ENCODE peak calls at places on chromosomes 2 and 18, in ten cellular contexts. V, K, M, C, L, T, Z, H, D and E are unnamed samples. For H3K36me3 and H3K27me3, the result is how much of the 10 kb centered on the place peaks cover.

GRCh38 chr2:64226611-64227010 is 82.4 kb upstream of the PELI1 start:
- DNase-seq in K (no peak), C (no peak), V (no peak), H (no peak), T (no peak), M (no peak), Z (no peak), D (no peak), L (no peak), E (no peak)

GRCh38 chr18:8288447-8289213 is 320.6 kb upstream of the RAB12 start:
- DNase-seq in M (no peak), Z (no peak), V (no peak), D (no peak), K (no peak), H (no peak), L (peak), C (no peak), T (no peak), E (no peak)

GRCh38 chr2:156182132-156182531 is 150.4 kb downstream of the NR4A2 start:
- DNase-seq in C (no peak), M (no peak), Z (no peak), D (peak), L (no peak), T (peak), H (no peak), K (no peak), V (no peak), E (no peak)

GRCh38 chr18:57803119-57803969 is at the start of gene ATP8B1:
- DNase-seq in K (peak), Z (no peak), V (peak), D (peak), L (peak), T (peak), C (peak), H (peak), M (peak), E (no peak)

GRCh38 chr2:72954376-72955187 is 37.3 kb downstream of the EMX1 start:
- DNase-seq in T (no peak), M (no peak), K (no peak), C (peak), V (no peak), D (no peak), H (no peak), Z (no peak), L (no peak), E (no peak)

GRCh38 chr2:240916571-240917008 is 10.5 kb downstream of the CROCC2 start:
- DNase-seq in T (peak), M (peak), H (peak), L (no peak), Z (peak), C (peak), K (peak), V (peak), D (no peak), E (peak)

GRCh38 chr2:55864351-55865084 is 59.1 kb downstream of the EFEMP1 start:
- DNase-seq in K (no peak), C (no peak), Z (no peak), M (no peak), L (no peak), D (no peak), V (no peak), H (no peak), T (no peak), E (no peak)

GRCh38 chr18:56556907-56557306 is 81.5 kb downstream of the TXNL1 start:
- DNase-seq in V (no peak), L (no peak), H (no peak), Z (no peak), K (no peak), D (no peak), M (no peak), T (no peak), C (no peak), E (no peak)

GRCh38 chr2:118197011-118197695 is 108.9 kb downstream of the INSIG2 start:
- DNase-seq in Z (peak), C (no peak), L (no peak), V (no peak), H (no peak), M (peak), D (no peak), T (peak), K (peak), E (no peak)

GRCh38 chr2:217085543-217085942 is 225.7 kb upstream of the TNP1 start:
- DNase-seq in Z (no peak), M (peak), T (no peak), H (no peak), L (no peak), V (no peak), D (no peak), K (no peak), C (no peak), E (no peak)

GRCh38 chr18:69900941-69901340 is 46.7 kb downstream of the CD226 start:
- DNase-seq in T (no peak), V (no peak), L (no peak), D (no peak), K (no peak), Z (no peak), M (no peak), C (no peak), H (no peak), E (no peak)

GRCh38 chr2:133312335-133312734 is 255.9 kb downstream of the NCKAP5 start:
- DNase-seq in H (no peak), Z (no peak), L (no peak), M (no peak), C (no peak), K (no peak), T (no peak), V (no peak), D (peak), E (no peak)

GRCh38 chr2:84217446-84217845 is 241.6 kb downstream of the SUCLG1 start:
- DNase-seq in H (no peak), V (no peak), D (no peak), M (no peak), T (no peak), Z (no peak), K (no peak), L (no peak), C (no peak), E (no peak)

GRCh38 chr2:155095613-155096012 is 397.1 kb downstream of the KCNJ3 start:
- DNase-seq in K (no peak), T (no peak), C (no peak), M (no peak), D (no peak), V (no peak), H (no peak), Z (no peak), L (no peak), E (no peak)

GRCh38 chr2:128425731-128426620 is 107.3 kb upstream of the HS6ST1 start:
- DNase-seq in K (no peak), V (peak), H (peak), Z (no peak), M (peak), C (peak), L (peak), D (no peak), T (peak), E (no peak)

GRCh38 chr18:48158721-48159120 is 228.3 kb upstream of the SMAD2 start:
- DNase-seq in K (no peak), H (no peak), M (peak), Z (no peak), T (no peak), V (no peak), L (no peak), C (no peak), D (no peak), E (no peak)

GRCh38 chr18:7808992-7809391 is 241.9 kb downstream of the PTPRM start:
- DNase-seq in H (no peak), L (no peak), C (no peak), M (peak), D (no peak), Z (no peak), K (no peak), V (no peak), T (no peak), E (no peak)

GRCh38 chr18:79798999-79799370 is 1.2 kb downstream of the KCNG2 start:
- DNase-seq in L (no peak), M (peak), Z (no peak), D (no peak), V (no peak), K (no peak), H (no peak), T (no peak), C (no peak), E (no peak)

GRCh38 chr2:200356306-200356705 is 49.8 kb downstream of the SPATS2L start:
- DNase-seq in M (no peak), C (no peak), K (no peak), H (no peak), T (no peak), D (no peak), L (no peak), V (no peak), Z (no peak), E (no peak)

GRCh38 chr2:219023045-219023605 is 18.2 kb downstream of the CFAP65 start:
- DNase-seq in D (no peak), M (no peak), V (no peak), C (no peak), K (no peak), Z (no peak), T (no peak), L (no peak), H (no peak), E (no peak)

GRCh38 chr18:74836296-74837139 is 238.8 kb downstream of the ZNF407 start:
- DNase-seq in L (peak), T (peak), K (no peak), V (no peak), H (no peak), Z (peak), D (peak), C (no peak), M (no peak), E (no peak)

GRCh38 chr18:45686892-45687611 is 36.9 kb upstream of the SLC14A1 start:
- DNase-seq in Z (no peak), K (no peak), T (no peak), L (no peak), M (peak), D (no peak), V (peak), C (no peak), H (no peak), E (no peak)

GRCh38 chr2:45031028-45031427 is 21.8 kb upstream of the SIX2 start:
- DNase-seq in H (no peak), T (no peak), L (no peak), C (no peak), D (no peak), V (no peak), K (no peak), M (peak), Z (no peak), E (no peak)

GRCh38 chr2:196927318-196928225 is 1.1 kb upstream of the PGAP1 start:
- DNase-seq in K (no peak), T (peak), V (no peak), Z (peak), L (no peak), M (no peak), D (peak), C (no peak), H (no peak), E (no peak)

GRCh38 chr2:24199968-24200590 is 25.2 kb downstream of the FAM228A start:
- DNase-seq in K (no peak), H (no peak), V (no peak), T (no peak), M (no peak), Z (no peak), D (no peak), C (no peak), L (no peak), E (no peak)

GRCh38 chr2:55901941-55902340 is 21.6 kb downstream of the EFEMP1 start:
- DNase-seq in Z (no peak), K (no peak), H (no peak), T (no peak), D (no peak), V (no peak), M (no peak), L (no peak), C (no peak), E (no peak)

GRCh38 chr18:62328775-62329525 is 3.8 kb downstream of the TNFRSF11A start:
- DNase-seq in H (no peak), V (no peak), L (no peak), K (no peak), T (no peak), M (no peak), C (no peak), D (no peak), Z (no peak), E (no peak)

GRCh38 chr2:32357545-32358482 is 991 bp downstream of the BIRC6 start:
- DNase-seq in L (peak), V (peak), D (peak), C (peak), H (peak), Z (peak), M (peak), T (peak), K (peak), E (no peak)

GRCh38 chr2:54341656-54342055 is 85.6 kb upstream of the TSPYL6 start:
- DNase-seq in K (no peak), Z (no peak), C (no peak), L (no peak), M (no peak), D (no peak), H (no peak), V (no peak), T (no peak), E (no peak)

GRCh38 chr2:120833127-120833675 is 97.5 kb downstream of the GLI2 start:
- DNase-seq in T (no peak), K (no peak), V (peak), H (no peak), L (no peak), M (no peak), C (no peak), D (no peak), Z (no peak), E (no peak)

GRCh38 chr18:73842795-73843394 is 304.7 kb downstream of the FBXO15 start:
- DNase-seq in K (peak), T (peak), L (peak), Z (peak), H (peak), V (no peak), M (peak), C (no peak), D (peak), E (no peak)

GRCh38 chr2:149098722-149099121 is 60.2 kb downstream of the LYPD6B start:
- DNase-seq in Z (no peak), T (peak), L (no peak), C (no peak), V (no peak), H (no peak), D (no peak), M (no peak), K (no peak), E (peak)

GRCh38 chr18:9965711-9966624 is 52.2 kb downstream of the VAPA start:
- DNase-seq in D (no peak), L (no peak), M (peak), H (no peak), K (no peak), V (no peak), C (no peak), T (no peak), Z (peak), E (no peak)

GRCh38 chr2:9033385-9034175 is 30.1 kb upstream of the MBOAT2 start:
- DNase-seq in C (no peak), T (no peak), L (no peak), D (no peak), H (no peak), K (peak), V (no peak), M (peak), Z (no peak), E (no peak)

GRCh38 chr2:70282439-70282838 is 11.1 kb downstream of the SNRPG start:
- DNase-seq in C (no peak), L (no peak), V (no peak), H (no peak), Z (no peak), T (no peak), D (no peak), M (no peak), K (no peak), E (no peak)

GRCh38 chr2:70280242-70280798 is 13.2 kb downstream of the SNRPG start:
- DNase-seq in H (no peak), T (no peak), K (no peak), D (no peak), L (no peak), V (no peak), M (no peak), C (no peak), Z (no peak), E (no peak)

GRCh38 chr2:70283500-70284191 is 9.9 kb downstream of the SNRPG start:
- DNase-seq in M (no peak), T (no peak), L (no peak), V (no peak), C (no peak), Z (no peak), H (peak), K (no peak), D (no peak), E (no peak)
- H3K36me3 ChIP-seq in M (half or more), T (half or more), L (half or more), V (half or more), C (half or more), Z (half or more), H (half or more), K (half or more), D (under half), E (under half)

GRCh38 chr2:206263959-206264603 is 10.4 kb upstream of the ZDBF2 start:
- DNase-seq in H (no peak), K (no peak), M (no peak), Z (no peak), T (no peak), L (no peak), C (no peak), V (no peak), D (no peak), E (no peak)
- H3K27me3 ChIP-seq in H (under half), K (under half), M (under half), Z (half or more), T (half or more), L (half or more), C (half or more), V (half or more), D (under half), E (under half)

GRCh38 chr18:12463191-12463590 is 55.5 kb downstream of the PRELID3A start:
- DNase-seq in C (no peak), D (no peak), T (no peak), V (no peak), Z (no peak), L (no peak), M (peak), H (no peak), K (no peak), E (no peak)
- H3K36me3 ChIP-seq in C (under half), D (under half), T (under half), V (half or more), Z (under half), L (under half), M (under half), H (under half), K (under half), E (under half)

GRCh38 chr2:111116016-111116746 is 4.5 kb upstream of the BCL2L11 start:
- DNase-seq in M (no peak), V (no peak), Z (no peak), L (no peak), T (peak), K (no peak), C (no peak), H (no peak), D (no peak), E (no peak)
- H3K27me3 ChIP-seq in M (under half), V (under half), Z (under half), L (half or more), T (under half), K (under half), C (half or more), H (under half), D (under half), E (under half)

GRCh38 chr2:221051162-221051561 is 520.9 kb downstream of the EPHA4 start:
- DNase-seq in K (no peak), H (no peak), L (no peak), T (no peak), C (no peak), D (no peak), V (no peak), Z (no peak), M (no peak), E (no peak)
- H3K36me3 ChIP-seq in K (under half), H (under half), L (under half), T (under half), C (under half), D (under half), V (under half), Z (under half), M (under half), E (under half)

DNA sequence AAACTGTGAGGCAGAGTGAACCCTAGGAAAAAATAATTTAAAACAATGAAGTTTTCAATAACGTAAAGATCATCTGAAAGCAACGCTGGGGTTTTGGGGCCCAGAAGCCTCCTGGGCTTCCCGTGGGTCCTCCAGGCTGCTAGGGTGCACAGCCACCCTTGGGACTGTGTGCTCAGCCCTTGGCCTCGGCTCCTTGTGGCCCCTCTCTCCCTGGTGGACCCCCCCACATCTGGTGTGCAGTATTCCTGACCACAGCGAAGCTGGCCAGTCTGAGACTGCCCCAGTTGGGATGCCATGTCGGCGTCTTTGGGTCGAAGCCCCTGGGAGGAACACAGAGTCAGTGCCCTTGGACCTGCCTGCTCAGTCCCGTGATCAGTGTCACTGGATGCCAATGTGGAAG is 53.0 kb downstream of the ACKR3 start:
- DNase-seq in H (no peak), K (no peak), L (no peak), M (no peak), V (no peak), D (no peak), Z (no peak), T (no peak), C (no peak), E (no peak)
- H3K27me3 ChIP-seq in H (under half), K (under half), L (under half), M (under half), V (under half), D (under half), Z (under half), T (under half), C (under half), E (under half)